ENCODE peak calls at places on chromosomes 16 and 17, in four cellular contexts. A is SJCRH30; C is cardiac muscle cell; U is CD8-positive, alpha-beta T cell. M is an unnamed sample.

GRCh38 chr16:55943257-55943656 is 68.1 kb upstream of the CES5A start:
- DNase-seq in C (no peak), U (no peak), A (no peak), M (no peak)

GRCh38 chr17:56593741-56594527 is 435 bp downstream of the NOG start:
- DNase-seq in A (peak; percentile 76), C (peak; percentile 85), U (no peak), M (no peak)

GRCh38 chr16:56357291-56357764 is 68.0 kb downstream of the AMFR start:
- DNase-seq in U (no peak), A (peak; percentile 45), C (no peak), M (no peak)

GRCh38 chr16:5064915-5065314 is 841 bp downstream of the C16orf89 start:
- DNase-seq in A (no peak), C (no peak), U (no peak), M (no peak)

GRCh38 chr17:30173649-30174048 is 57.0 kb downstream of the NSRP1 start:
- DNase-seq in A (no peak), U (no peak), C (no peak), M (no peak)

GRCh38 chr17:76314392-76315227 is 6.5 kb upstream of the QRICH2 start:
- DNase-seq in C (no peak), A (no peak), U (no peak), M (no peak)

GRCh38 chr16:47470211-47470610 is 9.1 kb downstream of the PHKB start:
- DNase-seq in C (no peak), A (no peak), U (no peak), M (no peak)

GRCh38 chr17:181213-182163 is at the start of gene DOC2B:
- DNase-seq in U (no peak), A (no peak), C (peak; percentile 74), M (peak; percentile 40)

GRCh38 chr17:876272-876671 is 94.1 kb downstream of the MRM3 start:
- DNase-seq in A (no peak), C (no peak), U (no peak), M (no peak)

GRCh38 chr17:62750502-62751349 is 57.4 kb downstream of the MARCHF10 start:
- DNase-seq in U (no peak), A (peak; percentile 30), C (no peak), M (no peak)

GRCh38 chr16:73067671-73068545 is 20.0 kb upstream of the ZFHX3 start:
- DNase-seq in C (no peak), A (no peak), U (no peak), M (no peak)

GRCh38 chr17:59426031-59426430 is 94.6 kb downstream of the YPEL2 start:
- DNase-seq in C (no peak), A (no peak), U (no peak), M (no peak)
- H3K27ac ChIP-seq in C (peak overlapping the region; percentile 98), A (no peak overlapping the region), U (no peak overlapping the region), M (no peak overlapping the region)

GRCh38 chr16:14111713-14112538 is 40.8 kb downstream of the MRTFB start:
- DNase-seq in C (no peak), U (no peak), A (no peak), M (no peak)

GRCh38 chr16:14109077-14109775 is 38.1 kb downstream of the MRTFB start:
- DNase-seq in A (no peak), U (no peak), C (no peak), M (no peak)

GRCh38 chr16:14112539-14112856 is 41.4 kb downstream of the MRTFB start:
- DNase-seq in C (no peak), A (no peak), U (no peak), M (no peak)

GRCh38 chr16:14110728-14111251 is 39.7 kb downstream of the MRTFB start:
- DNase-seq in U (no peak), A (no peak), C (no peak), M (no peak)

GRCh38 chr16:14109782-14110727 is 38.9 kb downstream of the MRTFB start:
- DNase-seq in C (no peak), A (no peak), U (no peak), M (no peak)
- H3K27ac ChIP-seq in C (no peak overlapping the region), A (no peak overlapping the region), U (no peak overlapping the region), M (no peak overlapping the region)

GRCh38 chr16:28133666-28134065 is 70.2 kb upstream of the GSG1L start:
- DNase-seq in A (no peak), U (no peak), C (no peak), M (no peak)

GRCh38 chr16:28126684-28127620 is 63.4 kb upstream of the GSG1L start:
- DNase-seq in C (no peak), U (no peak), A (no peak), M (no peak)

GRCh38 chr16:28130099-28131088 is 66.9 kb upstream of the GSG1L start:
- DNase-seq in C (peak; percentile 5), U (no peak), A (no peak), M (no peak)

GRCh38 chr16:28131743-28132393 is 68.4 kb upstream of the GSG1L start:
- DNase-seq in U (no peak), C (no peak), A (no peak), M (no peak)

GRCh38 chr16:28131210-28131609 is 67.7 kb upstream of the GSG1L start:
- DNase-seq in A (no peak), C (no peak), U (no peak), M (no peak)
- H3K27ac ChIP-seq in A (no peak overlapping the region), C (no peak overlapping the region), U (no peak overlapping the region), M (no peak overlapping the region)

DNA sequence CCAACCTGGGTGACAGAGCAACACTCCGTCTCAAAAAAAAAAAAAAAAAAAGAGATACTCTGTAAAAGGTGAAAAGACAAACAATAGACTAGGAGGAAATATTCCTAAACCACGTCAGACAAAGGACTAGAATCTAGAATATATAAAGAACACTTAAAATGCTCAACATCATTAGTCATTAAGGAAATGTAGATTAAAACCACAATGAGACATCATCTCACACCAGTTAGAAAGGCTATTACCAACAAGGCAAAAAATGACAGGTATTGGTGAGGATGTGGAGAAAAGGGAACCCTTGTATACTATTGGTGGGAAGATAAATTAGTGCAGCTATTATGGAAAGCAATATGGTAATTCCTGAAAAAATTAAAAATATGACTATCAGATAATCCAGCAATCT is 903.1 kb upstream of the SOX9 start:
- DNase-seq in U (no peak), C (no peak), A (no peak), M (no peak)
- H3K27ac ChIP-seq in U (no peak overlapping the region), C (no peak overlapping the region), A (no peak overlapping the region), M (no peak overlapping the region)

DNA sequence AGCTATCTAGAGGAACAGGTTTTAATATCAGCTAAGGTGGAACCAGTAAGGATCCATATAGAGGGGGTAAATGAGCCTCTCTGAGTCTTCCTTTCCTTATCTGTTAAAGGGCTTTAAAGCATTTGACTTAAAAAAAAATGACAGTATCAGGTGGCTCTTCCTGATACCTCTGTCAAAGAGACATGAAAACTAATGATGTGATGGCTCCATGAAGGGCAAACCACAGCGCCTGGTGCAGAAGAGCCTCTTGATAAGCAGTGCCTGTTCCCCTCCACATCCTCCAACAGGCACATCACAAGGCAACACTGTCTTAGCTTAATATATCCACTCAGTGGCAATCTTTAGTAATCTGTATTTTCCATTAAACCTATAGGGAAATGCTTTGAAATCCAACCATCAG is 68.9 kb downstream of the USP31 start:
- DNase-seq in A (no peak), U (no peak), C (no peak), M (no peak)
- H3K27ac ChIP-seq in A (no peak overlapping the region), U (no peak overlapping the region), C (no peak overlapping the region), M (no peak overlapping the region)

GRCh38 chr17:65229596-65229995 is 92.4 kb downstream of the RGS9 start:
- DNase-seq in C (no peak), A (no peak), U (no peak), M (no peak)
- H3K27ac ChIP-seq in C (no peak overlapping the region), A (no peak overlapping the region), U (no peak overlapping the region), M (peak overlapping the region; percentile 34)

GRCh38 chr17:28861393-28862203 is 6.8 kb downstream of the ERAL1 start:
- DNase-seq in A (no peak), C (no peak), U (no peak), M (no peak)
- H3K27ac ChIP-seq in A (no peak overlapping the region), C (no peak overlapping the region), U (no peak overlapping the region), M (no peak overlapping the region)

M was measured in HCT116.